ENCODE peak calls at places on chromosomes 5 and 9, in eight cellular contexts. One of them, this sample, is unnamed.

GRCh38 chr5:152389209-152389608 is 15.9 kb downstream of the NMUR2 start:
- DNase-seq in BJ: no peak
- DNase-seq in IMR-90: peak
- DNase-seq in A549: no peak
- DNase-seq in foreskin fibroblast: no peak
- DNase-seq in Peyer's patch: no peak
- DNase-seq in mammary epithelial cell: peak
- DNase-seq in dorsolateral prefrontal cortex: no peak
- DNase-seq in this sample: no peak

GRCh38 chr5:132013006-132013689 is 1.7 kb upstream of the ACSL6 start:
- DNase-seq in dorsolateral prefrontal cortex: peak
- DNase-seq in BJ: no peak
- DNase-seq in foreskin fibroblast: no peak
- DNase-seq in mammary epithelial cell: no peak
- DNase-seq in A549: no peak
- DNase-seq in Peyer's patch: peak
- DNase-seq in IMR-90: no peak
- DNase-seq in this sample: no peak

GRCh38 chr9:26392639-26393038 is 500.0 kb downstream of the CAAP1 start:
- DNase-seq in mammary epithelial cell: no peak
- DNase-seq in Peyer's patch: no peak
- DNase-seq in A549: no peak
- DNase-seq in BJ: no peak
- DNase-seq in IMR-90: no peak
- DNase-seq in foreskin fibroblast: no peak
- DNase-seq in dorsolateral prefrontal cortex: no peak
- DNase-seq in this sample: no peak

GRCh38 chr5:5158472-5158895 is 18.4 kb downstream of the ADAMTS16 start:
- DNase-seq in A549: no peak
- DNase-seq in BJ: no peak
- DNase-seq in foreskin fibroblast: no peak
- DNase-seq in mammary epithelial cell: no peak
- DNase-seq in dorsolateral prefrontal cortex: no peak
- DNase-seq in Peyer's patch: no peak
- DNase-seq in IMR-90: no peak
- DNase-seq in this sample: peak

GRCh38 chr5:155434681-155435080 is 421.1 kb downstream of the KIF4B start:
- DNase-seq in A549: no peak
- DNase-seq in dorsolateral prefrontal cortex: no peak
- DNase-seq in BJ: no peak
- DNase-seq in IMR-90: no peak
- DNase-seq in foreskin fibroblast: no peak
- DNase-seq in Peyer's patch: no peak
- DNase-seq in mammary epithelial cell: no peak
- DNase-seq in this sample: no peak

GRCh38 chr5:116084231-116084630 is 594 bp upstream of the COMMD10 start:
- DNase-seq in dorsolateral prefrontal cortex: peak
- DNase-seq in Peyer's patch: peak
- DNase-seq in mammary epithelial cell: peak
- DNase-seq in IMR-90: peak
- DNase-seq in A549: peak
- DNase-seq in foreskin fibroblast: peak
- DNase-seq in BJ: no peak
- DNase-seq in this sample: no peak

GRCh38 chr9:117535439-117535838 is 120.6 kb upstream of the ASTN2 start:
- DNase-seq in Peyer's patch: no peak
- DNase-seq in BJ: no peak
- DNase-seq in IMR-90: no peak
- DNase-seq in mammary epithelial cell: no peak
- DNase-seq in A549: no peak
- DNase-seq in dorsolateral prefrontal cortex: no peak
- DNase-seq in foreskin fibroblast: no peak
- DNase-seq in this sample: no peak

GRCh38 chr5:2883771-2884170 is 132.3 kb upstream of the IRX2 start:
- DNase-seq in mammary epithelial cell: no peak
- DNase-seq in IMR-90: no peak
- DNase-seq in A549: no peak
- DNase-seq in dorsolateral prefrontal cortex: no peak
- DNase-seq in BJ: no peak
- DNase-seq in foreskin fibroblast: no peak
- DNase-seq in Peyer's patch: no peak
- DNase-seq in this sample: no peak

GRCh38 chr5:33696413-33696812 is 195.4 kb downstream of the ADAMTS12 start:
- DNase-seq in foreskin fibroblast: no peak
- DNase-seq in A549: no peak
- DNase-seq in IMR-90: no peak
- DNase-seq in dorsolateral prefrontal cortex: no peak
- DNase-seq in mammary epithelial cell: no peak
- DNase-seq in BJ: no peak
- DNase-seq in Peyer's patch: no peak
- DNase-seq in this sample: no peak

GRCh38 chr5:154850255-154851062 is at the start of gene FAXDC2:
- DNase-seq in BJ: peak
- DNase-seq in Peyer's patch: peak
- DNase-seq in IMR-90: peak
- DNase-seq in mammary epithelial cell: peak
- DNase-seq in foreskin fibroblast: peak
- DNase-seq in dorsolateral prefrontal cortex: peak
- DNase-seq in A549: no peak
- DNase-seq in this sample: peak

GRCh38 chr5:132180134-132180745 is 47.4 kb downstream of the P4HA2 start:
- DNase-seq in A549: peak
- DNase-seq in BJ: peak
- DNase-seq in foreskin fibroblast: peak
- DNase-seq in dorsolateral prefrontal cortex: no peak
- DNase-seq in mammary epithelial cell: peak
- DNase-seq in IMR-90: peak
- DNase-seq in Peyer's patch: no peak
- DNase-seq in this sample: peak

GRCh38 chr5:177466861-177467260 is 6.6 kb downstream of the DBN1 start:
- DNase-seq in dorsolateral prefrontal cortex: no peak
- DNase-seq in BJ: no peak
- DNase-seq in A549: no peak
- DNase-seq in IMR-90: no peak
- DNase-seq in mammary epithelial cell: no peak
- DNase-seq in foreskin fibroblast: no peak
- DNase-seq in Peyer's patch: no peak
- DNase-seq in this sample: no peak

GRCh38 chr9:92600742-92601261 is 65.0 kb upstream of the ECM2 start:
- DNase-seq in mammary epithelial cell: no peak
- DNase-seq in foreskin fibroblast: no peak
- DNase-seq in BJ: peak
- DNase-seq in Peyer's patch: no peak
- DNase-seq in A549: no peak
- DNase-seq in dorsolateral prefrontal cortex: no peak
- DNase-seq in IMR-90: peak
- DNase-seq in this sample: no peak

GRCh38 chr5:28574616-28575015 is 1536.2 kb upstream of the CDH9 start:
- DNase-seq in Peyer's patch: no peak
- DNase-seq in BJ: no peak
- DNase-seq in A549: no peak
- DNase-seq in IMR-90: no peak
- DNase-seq in mammary epithelial cell: no peak
- DNase-seq in foreskin fibroblast: no peak
- DNase-seq in dorsolateral prefrontal cortex: no peak
- DNase-seq in this sample: no peak

GRCh38 chr9:124040935-124041816 is 29.6 kb downstream of the LHX2 start:
- DNase-seq in Peyer's patch: peak
- DNase-seq in foreskin fibroblast: no peak
- DNase-seq in IMR-90: no peak
- DNase-seq in A549: peak
- DNase-seq in dorsolateral prefrontal cortex: no peak
- DNase-seq in mammary epithelial cell: no peak
- DNase-seq in BJ: no peak
- DNase-seq in this sample: no peak

GRCh38 chr9:91812191-91812590 is 137.8 kb downstream of the ROR2 start:
- DNase-seq in Peyer's patch: no peak
- DNase-seq in mammary epithelial cell: no peak
- DNase-seq in dorsolateral prefrontal cortex: no peak
- DNase-seq in IMR-90: no peak
- DNase-seq in A549: no peak
- DNase-seq in BJ: no peak
- DNase-seq in foreskin fibroblast: no peak
- DNase-seq in this sample: no peak

GRCh38 chr5:61933787-61934626 is 372.0 kb upstream of the KIF2A start:
- DNase-seq in mammary epithelial cell: peak
- DNase-seq in IMR-90: peak
- DNase-seq in BJ: no peak
- DNase-seq in A549: peak
- DNase-seq in dorsolateral prefrontal cortex: peak
- DNase-seq in Peyer's patch: no peak
- DNase-seq in foreskin fibroblast: peak
- DNase-seq in this sample: no peak

GRCh38 chr5:173823274-173823644 is 64.9 kb upstream of the CPEB4 start:
- DNase-seq in mammary epithelial cell: no peak
- DNase-seq in Peyer's patch: no peak
- DNase-seq in foreskin fibroblast: no peak
- DNase-seq in dorsolateral prefrontal cortex: no peak
- DNase-seq in BJ: no peak
- DNase-seq in IMR-90: no peak
- DNase-seq in A549: no peak
- DNase-seq in this sample: no peak

GRCh38 chr5:14115323-14115895 is 27.7 kb upstream of the TRIO start:
- DNase-seq in BJ: no peak
- DNase-seq in A549: no peak
- DNase-seq in IMR-90: no peak
- DNase-seq in mammary epithelial cell: no peak
- DNase-seq in Peyer's patch: no peak
- DNase-seq in dorsolateral prefrontal cortex: no peak
- DNase-seq in foreskin fibroblast: no peak
- DNase-seq in this sample: no peak

GRCh38 chr5:168820776-168821302 is 241.7 kb upstream of the PANK3 start:
- DNase-seq in Peyer's patch: no peak
- DNase-seq in dorsolateral prefrontal cortex: no peak
- DNase-seq in foreskin fibroblast: no peak
- DNase-seq in A549: no peak
- DNase-seq in BJ: no peak
- DNase-seq in mammary epithelial cell: no peak
- DNase-seq in IMR-90: no peak
- DNase-seq in this sample: no peak

GRCh38 chr5:435961-436640 is 6.9 kb upstream of the EXOC3 start:
- DNase-seq in A549: peak
- DNase-seq in foreskin fibroblast: no peak
- DNase-seq in Peyer's patch: no peak
- DNase-seq in IMR-90: peak
- DNase-seq in mammary epithelial cell: no peak
- DNase-seq in BJ: no peak
- DNase-seq in dorsolateral prefrontal cortex: no peak
- DNase-seq in this sample: no peak

GRCh38 chr5:178551468-178551867 is 38.7 kb downstream of the COL23A1 start:
- DNase-seq in foreskin fibroblast: no peak
- DNase-seq in A549: no peak
- DNase-seq in dorsolateral prefrontal cortex: no peak
- DNase-seq in mammary epithelial cell: no peak
- DNase-seq in IMR-90: no peak
- DNase-seq in Peyer's patch: no peak
- DNase-seq in BJ: no peak
- DNase-seq in this sample: no peak

DNA sequence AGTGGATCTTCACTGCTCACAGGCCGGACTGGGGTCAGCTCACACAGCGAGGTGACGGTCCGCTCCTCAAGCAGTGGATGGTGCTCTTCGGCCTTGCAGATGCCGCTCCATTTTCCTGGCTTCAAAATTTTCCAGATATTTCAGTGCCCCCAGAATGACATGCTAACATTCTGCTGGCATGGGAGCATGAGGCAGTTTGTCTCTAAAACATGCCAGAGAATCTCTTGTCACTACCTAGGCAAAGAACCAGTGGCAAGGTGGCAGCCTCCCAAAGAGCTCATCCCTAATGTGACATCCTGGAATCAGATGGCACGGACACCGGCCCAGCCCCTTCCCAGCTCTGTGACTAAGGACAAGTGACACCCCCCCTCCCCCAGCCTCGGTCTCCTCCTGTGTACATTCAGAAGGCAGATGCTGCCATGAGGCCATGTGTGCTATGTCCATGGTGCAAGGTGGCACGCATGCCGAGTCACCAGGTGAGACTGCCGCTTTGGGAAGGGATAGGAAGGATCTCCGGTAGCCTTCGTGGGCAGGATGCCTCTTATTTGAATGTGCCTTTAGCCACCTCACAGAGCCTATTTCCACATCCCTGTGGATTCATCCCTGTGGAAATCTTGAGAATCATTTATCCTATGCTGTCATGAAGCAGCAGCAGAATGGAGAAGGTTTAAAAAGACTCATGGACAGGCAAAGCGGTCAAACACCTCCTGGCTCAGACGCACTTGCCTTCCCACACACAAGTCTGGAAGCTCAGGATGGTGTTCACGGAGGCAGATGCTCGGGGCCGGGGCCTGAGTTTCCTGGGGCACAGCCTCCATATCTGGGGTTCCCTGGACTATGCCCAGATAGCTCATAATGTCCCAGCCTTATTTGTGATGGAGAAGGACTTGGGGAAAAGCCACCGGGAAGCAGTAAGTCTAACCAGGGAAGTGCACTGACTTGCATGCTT is 2.9 kb downstream of the S1PR3 start:
- DNase-seq in foreskin fibroblast: no peak
- DNase-seq in A549: no peak
- DNase-seq in mammary epithelial cell: no peak
- DNase-seq in Peyer's patch: no peak
- DNase-seq in IMR-90: no peak
- DNase-seq in dorsolateral prefrontal cortex: no peak
- DNase-seq in BJ: no peak
- DNase-seq in this sample: no peak
- H3K4me3 ChIP-seq in foreskin fibroblast: peak
- H3K4me3 ChIP-seq in A549: no peak
- H3K4me3 ChIP-seq in mammary epithelial cell: no peak
- H3K4me3 ChIP-seq in Peyer's patch: no peak
- H3K4me3 ChIP-seq in IMR-90: peak
- H3K4me3 ChIP-seq in dorsolateral prefrontal cortex: peak
- H3K4me3 ChIP-seq in BJ: peak
- H3K4me3 ChIP-seq in this sample: no peak

GRCh38 chr5:123094919-123095693 is 6.1 kb downstream of the PRDM6 start:
- DNase-seq in dorsolateral prefrontal cortex: no peak
- DNase-seq in BJ: no peak
- DNase-seq in A549: no peak
- DNase-seq in IMR-90: peak
- DNase-seq in mammary epithelial cell: no peak
- DNase-seq in foreskin fibroblast: no peak
- DNase-seq in Peyer's patch: no peak
- DNase-seq in this sample: no peak
- TF ChIP-seq CTCF in dorsolateral prefrontal cortex: no peak
- TF ChIP-seq CTCF in BJ: no peak
- TF ChIP-seq CTCF in A549: no peak
- TF ChIP-seq CTCF in IMR-90: peak
- TF ChIP-seq CTCF in mammary epithelial cell: no peak
- TF ChIP-seq CTCF in foreskin fibroblast: no peak
- TF ChIP-seq CTCF in Peyer's patch: no peak
- TF ChIP-seq CTCF in this sample: no peak

GRCh38 chr9:125632321-125633115 is 74.5 kb downstream of the MAPKAP1 start:
- DNase-seq in dorsolateral prefrontal cortex: no peak
- DNase-seq in mammary epithelial cell: peak
- DNase-seq in A549: no peak
- DNase-seq in foreskin fibroblast: no peak
- DNase-seq in IMR-90: peak
- DNase-seq in BJ: no peak
- DNase-seq in Peyer's patch: peak
- DNase-seq in this sample: no peak
- H3K4me3 ChIP-seq in dorsolateral prefrontal cortex: no peak
- H3K4me3 ChIP-seq in mammary epithelial cell: no peak
- H3K4me3 ChIP-seq in A549: no peak
- H3K4me3 ChIP-seq in foreskin fibroblast: no peak
- H3K4me3 ChIP-seq in IMR-90: no peak
- H3K4me3 ChIP-seq in BJ: no peak
- H3K4me3 ChIP-seq in Peyer's patch: no peak
- H3K4me3 ChIP-seq in this sample: no peak

GRCh38 chr5:170070556-170071412 is 34.9 kb upstream of the FOXI1 start:
- DNase-seq in mammary epithelial cell: peak
- DNase-seq in A549: peak
- DNase-seq in IMR-90: peak
- DNase-seq in dorsolateral prefrontal cortex: peak
- DNase-seq in BJ: no peak
- DNase-seq in Peyer's patch: no peak
- DNase-seq in foreskin fibroblast: peak
- DNase-seq in this sample: peak
- TF ChIP-seq CTCF in mammary epithelial cell: peak
- TF ChIP-seq CTCF in A549: peak
- TF ChIP-seq CTCF in IMR-90: peak
- TF ChIP-seq CTCF in dorsolateral prefrontal cortex: peak
- TF ChIP-seq CTCF in BJ: peak
- TF ChIP-seq CTCF in Peyer's patch: peak
- TF ChIP-seq CTCF in foreskin fibroblast: peak
- TF ChIP-seq CTCF in this sample: peak